ENCODE peak calls at places on chromosomes 13 and 19, in seven cellular contexts. C is Right ventricle myocardium superior, A is PC-3, W is NCI-H2107, M is NCI-H1436, E is mucosa of descending colon, G is OCI-LY7. F is an unnamed sample.

GRCh38 chr19:18966304-18966703 is 25.3 kb upstream of the HOMER3 start:
- DNase-seq in W (no peak), E (no peak), M (no peak), G (no peak), C (no peak), A (peak), F (no peak)

GRCh38 chr13:38582133-38582532 is 104.7 kb upstream of the FREM2 start:
- DNase-seq in G (peak), W (peak), E (no peak), A (peak), C (no peak), M (peak), F (peak)

GRCh38 chr19:588093-588742 is 1.5 kb upstream of the HCN2 start:
- DNase-seq in W (peak), C (peak), M (peak), G (peak), E (peak), A (peak), F (peak)

GRCh38 chr19:16830679-16831078 is 1.5 kb downstream of the SIN3B start:
- DNase-seq in C (no peak), W (no peak), M (no peak), A (no peak), G (no peak), E (no peak), F (no peak)

GRCh38 chr13:47081850-47082249 is 185.0 kb upstream of the HTR2A start:
- DNase-seq in M (no peak), G (no peak), E (no peak), C (no peak), A (no peak), W (no peak), F (no peak)

GRCh38 chr13:51734786-51735185 is 69.2 kb downstream of the DHRS12 start:
- DNase-seq in E (no peak), C (no peak), A (no peak), W (no peak), G (no peak), M (no peak), F (no peak)

GRCh38 chr13:87884874-87885273 is 213.7 kb downstream of the SLITRK5 start:
- DNase-seq in G (no peak), A (peak), W (no peak), C (no peak), M (no peak), E (no peak), F (no peak)

GRCh38 chr19:4691383-4691782 is 21.2 kb upstream of the MYDGF start:
- DNase-seq in C (peak), M (no peak), W (no peak), G (no peak), A (no peak), E (no peak), F (no peak)

GRCh38 chr13:44818428-44818827 is 170.8 kb downstream of the NUFIP1 start:
- DNase-seq in C (no peak), A (peak), E (no peak), M (no peak), G (no peak), W (no peak), F (no peak)

GRCh38 chr19:33302974-33303790 is 848 bp upstream of the CEBPA start:
- DNase-seq in W (no peak), M (no peak), G (peak), E (peak), A (peak), C (peak), F (peak)

GRCh38 chr19:940591-941291 is 14.9 kb downstream of the ARID3A start:
- DNase-seq in G (no peak), M (peak), A (peak), C (peak), W (no peak), E (peak), F (peak)

GRCh38 chr19:49017666-49018351 is 918 bp upstream of the LHB start:
- DNase-seq in G (peak), C (peak), M (peak), A (peak), W (no peak), E (peak), F (no peak)

GRCh38 chr13:23579072-23579885 is 9.1 kb downstream of the TNFRSF19 start:
- DNase-seq in M (peak), W (peak), A (peak), G (peak), E (peak), C (peak), F (peak)

GRCh38 chr13:46265292-46265691 is 53.6 kb downstream of the LRRC63 start:
- DNase-seq in M (no peak), A (no peak), C (no peak), E (no peak), W (no peak), G (no peak), F (no peak)

GRCh38 chr13:52849727-52850395 is 1.4 kb upstream of the PCDH8 start:
- DNase-seq in A (no peak), E (no peak), W (no peak), G (no peak), M (no peak), C (no peak), F (peak)

GRCh38 chr13:25455146-25455545 is 83.4 kb downstream of the ATP8A2 start:
- DNase-seq in G (no peak), W (peak), A (peak), E (no peak), M (no peak), C (no peak), F (peak)

GRCh38 chr13:51453959-51454703 is 1.3 kb upstream of the INTS6 start:
- DNase-seq in M (no peak), G (peak), W (no peak), E (peak), A (peak), C (no peak), F (peak)

GRCh38 chr19:10105241-10106099 is 692 bp upstream of the PPAN start:
- DNase-seq in E (no peak), C (no peak), A (no peak), W (no peak), G (peak), M (no peak), F (no peak)

GRCh38 chr13:51625555-51626345 is 41.5 kb downstream of the WDFY2 start:
- DNase-seq in G (no peak), C (peak), A (no peak), E (no peak), M (no peak), W (no peak), F (peak)

GRCh38 chr19:35264281-35265125 is 4.3 kb upstream of the USF2 start:
- DNase-seq in C (no peak), A (no peak), M (no peak), W (no peak), G (no peak), E (peak), F (no peak)

GRCh38 chr19:31348416-31349159 is 648 bp downstream of the TSHZ3 start:
- DNase-seq in A (no peak), M (no peak), G (no peak), E (peak), W (no peak), C (peak), F (no peak)

GRCh38 chr13:77390391-77390790 is 63.5 kb upstream of the MYCBP2 start:
- DNase-seq in M (no peak), E (no peak), A (no peak), C (no peak), W (no peak), G (no peak), F (no peak)

GRCh38 chr19:37997911-37998344 is 90.9 kb downstream of the SIPA1L3 start:
- DNase-seq in C (no peak), M (no peak), W (no peak), A (peak), G (no peak), E (no peak), F (no peak)

GRCh38 chr13:41613984-41614581 is 156.7 kb downstream of the RGCC start:
- DNase-seq in A (peak), E (no peak), M (no peak), C (peak), G (no peak), W (no peak), F (no peak)

GRCh38 chr19:3975637-3976087 is 4.8 kb upstream of the DAPK3 start:
- DNase-seq in E (no peak), W (no peak), A (no peak), M (no peak), G (no peak), C (no peak), F (no peak)

GRCh38 chr13:110616103-110617101 is 1.1 kb downstream of the NAXD start:
- DNase-seq in A (peak), E (peak), W (no peak), M (peak), G (peak), C (no peak), F (no peak)

GRCh38 chr13:72437458-72437857 is 290.0 kb downstream of the MZT1 start:
- DNase-seq in M (no peak), A (peak), G (no peak), E (no peak), C (no peak), W (no peak), F (no peak)

GRCh38 chr13:39379667-39380655 is 223.0 kb downstream of the LHFPL6 start:
- DNase-seq in W (no peak), G (no peak), M (no peak), E (no peak), A (no peak), C (no peak), F (no peak)

GRCh38 chr19:49149652-49150105 is 5.5 kb downstream of the HRC start:
- DNase-seq in C (peak), E (peak), W (peak), A (peak), M (peak), G (peak), F (peak)

GRCh38 chr13:98541701-98542203 is 35.2 kb downstream of the STK24 start:
- DNase-seq in G (no peak), C (no peak), W (no peak), E (no peak), M (no peak), A (no peak), F (no peak)

F was measured in cerebellum.